ENCODE peak calls at places on chromosomes 2 and 18, in four cellular contexts. N is tibial nerve, C is adrenal gland, J is breast epithelium. Z is an unnamed sample.

GRCh38 chr2:68632026-68632425 is 11.4 kb upstream of the PROKR1 start:
- DNase-seq in N (no peak), J (no peak), C (no peak), Z (no peak)

GRCh38 chr2:94995516-94995915 is 30.0 kb upstream of the MAL start:
- DNase-seq in J (no peak), N (no peak), C (no peak), Z (no peak)

GRCh38 chr2:152222975-152223638 is 47.5 kb upstream of the STAM2 start:
- DNase-seq in J (peak), C (peak), N (peak), Z (no peak)

GRCh38 chr18:21747764-21748693 is 7.4 kb downstream of the MIB1 start:
- DNase-seq in J (no peak), C (no peak), N (no peak), Z (no peak)

GRCh38 chr2:217162533-217162932 is 302.7 kb upstream of the TNP1 start:
- DNase-seq in C (no peak), N (no peak), J (peak), Z (peak)

GRCh38 chr2:172624996-172625395 is 69.1 kb downstream of the PDK1 start:
- DNase-seq in C (no peak), N (no peak), J (no peak), Z (no peak)

GRCh38 chr2:28341208-28341891 is 51.3 kb upstream of the FOSL2 start:
- DNase-seq in J (no peak), C (no peak), N (no peak), Z (no peak)

GRCh38 chr2:241702155-241702404 is 241 bp downstream of the ING5 start:
- DNase-seq in J (no peak), C (peak), N (peak), Z (no peak)

GRCh38 chr18:27685807-27686412 is 491.0 kb downstream of the CDH2 start:
- DNase-seq in N (peak), C (peak), J (no peak), Z (peak)

GRCh38 chr2:159762075-159762474 is 35.9 kb downstream of the CD302 start:
- DNase-seq in C (no peak), N (no peak), J (no peak), Z (no peak)

GRCh38 chr2:46350030-46350699 is 53.0 kb downstream of the EPAS1 start:
- DNase-seq in C (no peak), J (no peak), N (no peak), Z (no peak)

GRCh38 chr18:21363411-21363810 is 121.4 kb downstream of the GREB1L start:
- DNase-seq in N (no peak), J (no peak), C (no peak), Z (no peak)

GRCh38 chr2:121809607-121810006 is 54.2 kb downstream of the TSN start:
- DNase-seq in C (no peak), N (no peak), J (no peak), Z (no peak)

GRCh38 chr18:10365901-10366300 is 88.5 kb upstream of the APCDD1 start:
- DNase-seq in N (no peak), C (no peak), J (no peak), Z (no peak)

GRCh38 chr2:46779447-46779941 is 136.1 kb downstream of the MCFD2 start:
- DNase-seq in C (no peak), N (no peak), J (peak), Z (no peak)

GRCh38 chr2:143808166-143808565 is 678.9 kb downstream of the ARHGAP15 start:
- DNase-seq in J (no peak), N (no peak), C (no peak), Z (no peak)

GRCh38 chr2:1752751-1753150 is 8.4 kb upstream of the PXDN start:
- DNase-seq in J (peak), N (no peak), C (no peak), Z (no peak)

GRCh38 chr2:169095631-169096105 is 26.3 kb downstream of the DHRS9 start:
- DNase-seq in C (no peak), J (peak), N (no peak), Z (peak)

GRCh38 chr2:167292430-167293171 is 404.3 kb downstream of the XIRP2 start:
- DNase-seq in C (peak), J (peak), N (peak), Z (peak)
- TF ChIP-seq POLR2A in C (peak), J (no peak), N (peak), Z (no peak)

DNA sequence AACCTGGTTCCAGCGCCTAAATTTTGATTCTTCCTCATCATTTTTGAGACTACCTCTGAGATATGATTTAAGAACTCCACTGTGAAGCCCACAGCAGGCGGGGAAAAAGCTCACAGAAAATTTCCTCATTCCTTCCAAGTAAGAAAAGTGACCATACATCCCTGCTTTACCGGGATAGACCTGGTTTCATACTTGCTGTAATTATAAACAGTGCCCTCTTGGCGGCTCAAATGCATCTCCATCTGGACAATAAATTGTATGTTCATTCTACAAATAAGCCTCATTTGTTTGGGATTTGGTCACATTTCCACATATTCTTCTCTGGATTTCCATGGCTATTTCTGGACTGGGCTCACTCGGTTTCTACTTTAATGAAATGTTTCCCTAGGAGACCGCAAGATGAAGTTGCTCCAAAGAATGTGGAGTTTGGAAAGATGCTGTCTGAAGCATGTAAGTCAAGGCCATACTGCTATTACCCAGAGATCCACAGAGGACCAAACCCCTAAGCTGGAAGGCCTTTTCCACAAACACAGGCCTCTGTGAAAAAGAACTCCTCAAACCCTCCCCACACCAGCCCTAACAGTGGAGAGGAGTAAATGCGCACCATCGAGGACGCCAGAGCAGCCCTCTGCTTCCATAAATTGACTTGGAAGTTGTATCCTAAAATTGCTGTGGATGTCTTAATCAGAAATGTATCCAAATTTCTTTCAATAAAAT is 13.9 kb downstream of the STAT1 start:
- DNase-seq in J (no peak), N (no peak), C (no peak), Z (no peak)
- TF ChIP-seq POLR2A in J (no peak), N (no peak), C (no peak), Z (no peak)

DNA sequence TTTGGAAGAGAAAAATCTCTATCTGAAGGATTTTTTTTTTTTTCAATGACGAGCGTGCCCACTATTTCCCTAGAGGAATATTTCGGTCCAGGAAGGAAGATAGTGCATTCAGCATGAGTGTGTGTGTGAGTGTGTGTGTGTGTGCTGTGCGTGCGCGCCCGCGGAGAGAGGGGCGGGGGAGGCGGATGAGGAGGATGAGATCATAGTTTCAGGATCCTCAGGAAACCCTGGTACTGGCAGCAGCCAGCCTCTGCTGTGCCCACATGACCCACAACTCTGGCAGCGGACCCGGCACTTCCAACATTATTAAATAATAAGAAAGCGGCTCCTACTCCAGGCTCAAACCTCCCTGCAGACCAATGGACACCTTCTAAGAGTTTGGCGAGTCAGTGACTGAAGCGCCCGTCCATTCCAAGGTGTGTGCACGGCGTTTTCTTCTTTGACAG is 217.0 kb upstream of the DTNA start:
- DNase-seq in J (peak), N (peak), C (peak), Z (no peak)
- TF ChIP-seq POLR2A in J (no peak), N (no peak), C (no peak), Z (no peak)

DNA sequence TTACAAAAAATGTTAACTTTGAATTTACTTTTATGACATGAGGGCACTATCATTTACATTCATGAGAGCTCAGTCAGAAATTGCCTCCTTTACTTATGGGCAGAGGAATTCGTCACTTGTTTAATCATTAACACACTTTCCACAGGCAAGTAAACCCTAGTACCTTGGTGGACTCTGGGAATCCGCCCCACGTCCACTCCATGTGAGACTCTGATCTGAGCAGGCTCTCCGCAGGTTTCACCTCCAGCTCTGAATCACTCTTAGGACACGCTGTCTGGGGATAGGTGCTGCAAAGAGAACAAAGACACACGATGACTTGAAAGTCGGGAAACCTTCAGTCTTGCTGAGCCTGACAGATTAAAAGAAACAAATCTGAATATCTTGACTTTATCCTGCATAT is 73.6 kb downstream of the LPIN2 start:
- DNase-seq in C (no peak), N (no peak), J (no peak), Z (no peak)
- TF ChIP-seq POLR2A in C (no peak), N (no peak), J (no peak), Z (no peak)

GRCh38 chr2:131105156-131105949 is at the start of gene PLEKHB2:
- DNase-seq in J (peak), N (peak), C (peak), Z (peak)
- TF ChIP-seq POLR2A in J (peak), N (peak), C (peak), Z (peak)

DNA sequence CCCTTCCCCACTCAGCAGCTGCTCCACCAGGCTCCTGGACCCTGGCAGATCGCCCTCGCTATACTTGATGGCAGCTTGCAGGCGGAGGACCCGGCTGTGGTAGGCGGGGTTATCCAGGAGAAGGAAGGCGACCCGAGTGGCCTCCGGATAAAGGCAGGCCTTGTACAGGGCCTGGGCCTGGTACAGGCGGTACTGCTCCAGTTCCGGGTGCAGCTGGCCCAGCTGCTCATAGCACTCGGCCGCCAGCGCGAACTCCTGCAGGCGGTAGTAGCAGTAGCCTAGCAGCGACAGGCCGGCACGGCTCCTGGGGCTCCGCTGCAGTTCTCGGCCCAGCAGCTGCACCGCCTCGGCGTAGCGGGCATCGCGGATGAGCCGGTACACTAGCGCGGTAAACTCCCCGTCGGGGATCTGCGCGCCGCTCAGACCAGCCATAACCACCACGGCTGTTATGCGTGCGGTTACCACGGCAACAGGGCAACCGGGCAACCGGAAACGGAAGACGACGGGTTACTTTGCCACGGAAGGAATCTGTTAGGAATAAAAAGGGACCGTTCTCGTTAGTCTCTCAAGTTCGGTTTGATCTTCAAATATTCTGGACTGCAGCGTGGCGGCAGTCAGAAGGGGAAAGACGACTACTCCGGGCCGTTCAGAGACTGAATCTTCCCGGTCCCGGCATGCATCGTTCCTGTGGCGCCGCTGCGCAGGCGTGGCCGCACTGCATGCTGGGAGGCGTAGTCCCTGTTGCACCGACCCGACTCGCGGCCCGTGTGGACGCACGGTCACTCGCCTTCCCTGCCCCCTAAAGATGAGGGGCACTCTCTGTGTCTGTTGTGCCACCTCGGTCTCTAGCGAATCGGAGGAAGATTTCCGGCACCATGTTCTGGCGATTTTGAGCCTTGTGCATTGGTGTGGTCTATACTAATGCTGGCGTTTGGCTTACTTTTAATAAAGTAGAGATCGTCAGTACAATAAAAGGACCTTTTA is 226.0 kb downstream of the AGPS start:
- DNase-seq in N (peak), J (peak), C (peak), Z (peak)
- TF ChIP-seq POLR2A in N (peak), J (peak), C (peak), Z (peak)

DNA sequence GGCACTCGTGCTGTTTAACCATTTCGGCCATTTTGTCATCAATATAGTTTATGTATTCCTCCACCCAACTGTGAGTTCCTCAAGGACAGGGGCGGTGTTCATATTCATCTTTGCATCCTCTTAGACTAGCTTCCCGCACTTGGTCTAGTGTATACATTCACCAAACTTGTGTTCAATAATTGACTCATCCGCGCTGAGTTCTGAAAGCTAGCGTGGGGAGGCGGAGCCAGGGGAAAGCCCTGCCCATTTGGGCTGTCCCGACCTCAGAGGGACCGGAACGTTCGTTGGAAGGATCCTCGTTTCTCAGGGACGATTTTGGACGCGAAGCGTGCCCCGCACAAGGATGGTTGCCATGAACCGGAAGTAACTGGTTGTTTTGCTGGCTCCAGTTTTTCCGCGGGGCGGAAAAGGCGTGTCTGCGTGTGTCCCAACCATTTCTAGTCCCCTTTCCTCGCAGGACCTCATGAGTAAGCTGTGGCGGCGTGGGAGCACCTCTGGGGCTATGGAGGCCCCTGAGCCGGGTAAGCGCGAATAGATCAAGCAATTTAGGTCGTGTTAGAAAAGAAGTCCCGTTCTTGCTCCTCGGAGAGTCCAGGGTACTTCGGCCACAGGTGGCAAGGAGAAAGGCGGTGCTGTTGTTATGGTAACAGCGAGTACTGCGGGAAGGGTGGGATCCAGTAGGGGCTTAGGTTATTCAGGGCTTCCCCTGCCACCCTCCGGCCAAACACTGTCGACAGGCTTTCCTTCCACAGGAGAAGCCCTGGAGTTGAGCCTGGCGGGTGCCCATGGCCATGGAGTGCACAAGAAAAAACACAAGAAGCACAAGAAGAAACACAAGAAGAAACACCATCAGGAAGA is at the start of gene INO80B:
- DNase-seq in C (peak), J (peak), N (peak), Z (peak)
- TF ChIP-seq POLR2A in C (peak), J (no peak), N (peak), Z (peak)